ENCODE peak calls at places on chromosome 12, in five cellular contexts. T, I, W, Q and Y are unnamed samples.

GRCh38 chr12:108310489-108310888 is 28.6 kb downstream of the CMKLR1 start:
- DNase-seq in T (no peak), I (no peak), W (no peak), Q (no peak), Y (no peak)

GRCh38 chr12:46430340-46430948 is 57.9 kb upstream of the SLC38A2 start:
- DNase-seq in T (peak; percentile 89), I (peak; percentile 79), W (no peak), Q (peak; percentile 34), Y (no peak)

GRCh38 chr12:2273751-2274150 is 221.0 kb downstream of the CACNA1C start:
- DNase-seq in T (no peak), I (no peak), W (no peak), Q (no peak), Y (no peak)

GRCh38 chr12:104457746-104458644 is 1.2 kb downstream of the CHST11 start:
- DNase-seq in T (no peak), I (peak; percentile 48), W (peak; percentile 66), Q (peak; percentile 63), Y (no peak)

GRCh38 chr12:119222222-119222951 is 43.7 kb downstream of the HSPB8 start:
- DNase-seq in T (no peak), I (no peak), W (no peak), Q (no peak), Y (no peak)

GRCh38 chr12:26935636-26936378 is 2.0 kb downstream of the INTS13 start:
- DNase-seq in T (no peak), I (no peak), W (no peak), Q (no peak), Y (no peak)

GRCh38 chr12:65522956-65523857 is 244.7 kb downstream of the MSRB3 start:
- DNase-seq in T (peak; percentile 50), I (peak; percentile 81), W (no peak), Q (no peak), Y (no peak)

GRCh38 chr12:70590051-70590450 is 47.2 kb downstream of the PTPRB start:
- DNase-seq in T (peak; percentile 77), I (peak; percentile 70), W (peak; percentile 81), Q (peak; percentile 81), Y (peak; percentile 56)

GRCh38 chr12:117968826-117969659 is at the start of gene KSR2:
- DNase-seq in T (no peak), I (no peak), W (peak; percentile 87), Q (peak; percentile 15), Y (peak; percentile 84)

GRCh38 chr12:82357340-82357739 is 847 bp downstream of the CCDC59 start:
- DNase-seq in T (no peak), I (peak; percentile 20), W (no peak), Q (no peak), Y (no peak)

GRCh38 chr12:47222960-47223847 is 143.4 kb upstream of the AMIGO2 start:
- DNase-seq in T (no peak), I (peak; percentile 34), W (peak; percentile 61), Q (no peak), Y (no peak)

GRCh38 chr12:12927211-12928079 is 24.5 kb downstream of the GPRC5D start:
- DNase-seq in T (peak; percentile 45), I (no peak), W (peak; percentile 68), Q (peak; percentile 96), Y (no peak)

GRCh38 chr12:62802981-62803380 is 132.0 kb downstream of the PPM1H start:
- DNase-seq in T (peak; percentile 37), I (no peak), W (no peak), Q (no peak), Y (no peak)

DNA sequence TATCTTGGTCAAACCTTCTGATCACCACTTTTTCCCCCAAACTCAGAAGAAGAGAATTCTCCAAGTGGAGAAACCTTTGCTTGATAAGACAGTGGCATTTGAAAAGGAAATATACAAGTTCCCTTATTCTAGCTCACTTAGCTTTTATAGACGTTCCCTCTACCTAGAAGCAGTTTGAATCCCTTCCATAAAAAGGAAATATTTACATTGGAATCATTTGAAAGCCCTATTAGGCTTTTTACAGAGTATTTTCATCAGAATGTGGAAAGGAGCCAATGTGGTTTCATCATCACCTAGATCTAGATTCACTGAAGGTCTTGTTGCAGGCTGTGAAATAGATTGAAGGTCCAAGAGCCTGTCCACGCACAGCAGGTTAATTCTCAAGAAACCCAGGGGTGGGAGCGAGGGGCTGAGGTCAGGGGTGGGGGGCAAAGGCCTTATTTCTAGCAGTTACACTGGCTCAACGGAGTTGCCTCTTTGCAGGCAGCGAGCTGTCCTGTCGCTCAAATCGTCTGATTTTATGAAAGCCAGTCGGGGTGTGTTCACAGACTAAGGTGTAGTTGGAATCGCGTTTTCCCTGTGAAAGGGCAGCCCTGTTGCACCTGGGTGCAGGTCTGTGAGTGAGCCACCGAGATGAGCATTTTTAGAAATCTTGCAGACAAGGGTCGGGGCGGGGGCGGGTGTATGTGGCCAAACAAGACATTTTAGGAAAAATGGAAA is 45.6 kb downstream of the AACS start:
- DNase-seq in T (peak; percentile 74), I (peak; percentile 11), W (no peak), Q (no peak), Y (no peak)
- H3K36me3 ChIP-seq in T (peaks cover 24% of the 10 kb centered on the region), I (peaks cover 46% of the 10 kb centered on the region), W (peaks cover 20% of the 10 kb centered on the region), Q (peaks cover 16% of the 10 kb centered on the region), Y (peaks cover 52% of the 10 kb centered on the region)

DNA sequence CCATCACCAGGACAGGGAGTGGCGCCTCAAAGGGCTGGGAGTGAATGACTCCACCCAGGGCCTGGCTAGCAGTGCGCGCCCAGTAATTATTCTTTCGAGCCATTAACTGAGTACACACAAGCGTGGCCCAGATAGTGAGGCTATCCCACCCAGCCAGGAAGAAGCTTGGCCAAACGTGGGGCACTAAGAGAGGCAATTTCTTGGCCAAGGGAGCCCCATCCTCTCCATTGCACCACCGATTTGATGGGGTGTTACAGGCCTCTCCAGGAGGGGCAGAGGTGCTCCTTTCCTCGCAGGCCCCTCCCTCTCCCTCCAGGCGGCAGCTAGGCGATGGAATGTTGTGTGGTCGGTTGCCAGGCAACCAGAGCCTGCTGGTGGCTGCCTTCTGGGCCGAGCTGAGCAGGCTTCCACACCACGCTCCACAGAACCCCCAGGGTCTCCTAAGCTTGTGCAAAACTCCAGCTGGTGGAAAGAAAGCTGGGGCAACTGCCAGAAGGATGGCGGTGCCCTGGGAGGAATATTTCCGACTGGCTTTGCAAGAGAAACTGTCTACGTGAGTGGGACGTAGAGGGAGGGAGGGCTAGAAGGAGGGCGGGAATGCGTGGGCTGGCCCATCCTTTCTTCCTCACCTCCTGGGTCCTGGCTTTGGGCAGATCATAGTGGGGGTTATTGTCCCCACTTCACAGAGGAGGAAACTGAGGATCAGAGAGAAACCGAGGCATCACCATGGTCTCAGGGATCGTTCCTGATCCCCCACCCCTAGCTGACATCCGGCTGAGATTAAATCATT is at the start of gene CFAP73:
- DNase-seq in T (peak; percentile 75), I (peak; percentile 90), W (peak; percentile 89), Q (peak; percentile 95), Y (peak; percentile 87)
- H3K14ac ChIP-seq in T (no peak within 1 kb of the TSS), I (no peak within 1 kb of the TSS), W (no peak within 1 kb of the TSS), Q (no peak within 1 kb of the TSS), Y (no peak within 1 kb of the TSS)

DNA sequence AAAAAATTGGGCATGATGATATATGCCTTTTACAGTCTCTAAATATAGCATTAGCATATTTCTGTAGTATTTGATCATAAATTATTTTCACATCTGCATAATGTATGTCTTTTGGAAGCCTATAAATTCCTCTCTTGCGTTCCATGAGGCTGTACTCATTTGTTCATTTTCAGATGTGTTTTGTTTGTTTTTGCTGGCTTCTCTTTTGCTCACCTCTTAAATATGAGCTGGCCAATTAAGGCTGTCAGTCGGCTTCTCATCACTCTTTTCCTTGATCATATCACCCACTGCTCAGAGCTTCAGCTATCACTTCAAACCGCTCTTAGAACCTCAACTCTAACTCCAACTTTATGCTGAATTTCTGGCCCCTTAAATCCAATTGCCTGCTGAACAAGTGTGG is 6.6 kb downstream of the TMEM263 start:
- DNase-seq in T (no peak), I (no peak), W (no peak), Q (peak; percentile 38), Y (no peak)
- H3K36me3 ChIP-seq in T (peaks cover 19% of the 10 kb centered on the region), I (peaks cover 71% of the 10 kb centered on the region), W (no peaks in the 10 kb centered on the region), Q (peaks cover 12% of the 10 kb centered on the region), Y (no peaks in the 10 kb centered on the region)

DNA sequence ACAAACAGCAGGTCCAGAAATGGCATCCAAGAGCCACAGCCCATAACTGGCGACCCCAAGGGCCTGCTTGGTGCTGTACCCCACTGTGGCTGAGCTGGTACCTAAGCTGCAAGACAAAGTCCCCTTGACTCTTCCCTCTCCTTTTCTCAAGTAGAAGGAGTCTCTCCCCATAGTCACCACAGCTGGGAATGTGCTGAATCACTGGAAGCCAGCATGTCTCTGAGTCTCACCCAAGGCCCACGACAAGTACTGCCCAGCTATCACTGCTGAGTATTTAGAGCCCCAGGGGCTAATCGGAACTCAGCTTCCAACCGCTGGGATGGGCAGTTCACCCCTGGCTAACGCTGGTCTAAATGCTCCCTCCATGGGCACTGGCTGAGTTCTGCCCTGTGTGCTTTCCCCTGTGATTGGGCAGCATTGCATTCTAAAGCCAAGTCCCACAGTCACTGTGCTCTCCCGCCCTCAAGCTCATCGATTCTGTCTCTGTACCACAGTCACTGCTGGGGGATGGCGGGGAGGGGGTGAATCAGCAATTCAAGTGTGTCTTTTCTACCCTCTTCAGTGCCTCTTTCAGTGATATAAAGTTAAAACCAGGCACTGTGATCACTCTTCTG is 6.2 kb downstream of the A2ML1 start:
- DNase-seq in T (no peak), I (no peak), W (no peak), Q (peak; percentile 94), Y (no peak)
- H3K14ac ChIP-seq in T (no peak overlapping the region), I (no peak overlapping the region), W (no peak overlapping the region), Q (peak overlapping the region; percentile 4), Y (no peak overlapping the region)